ENCODE peak calls at places on chromosomes 5 and 9, in six cellular contexts. L, F, N, H, X and O are unnamed samples.

GRCh38 chr9:83526901-83527300 is 11.3 kb downstream of the FRMD3 start:
- DNase-seq in L (no peak), F (no peak), N (no peak), H (no peak), X (no peak), O (no peak)

GRCh38 chr9:136339173-136339957 is 12.0 kb downstream of the GPSM1 start:
- DNase-seq in L (peak; percentile 45), F (peak; percentile 67), N (no peak), H (no peak), X (peak; percentile 79), O (no peak)

GRCh38 chr5:135555530-135555929 is 19.8 kb upstream of the NEUROG1 start:
- DNase-seq in L (no peak), F (no peak), N (no peak), H (no peak), X (no peak), O (no peak)

GRCh38 chr9:36007309-36007708 is 29.4 kb upstream of the RECK start:
- DNase-seq in L (no peak), F (no peak), N (no peak), H (no peak), X (no peak), O (no peak)

GRCh38 chr5:27815061-27815460 is 776.7 kb upstream of the CDH9 start:
- DNase-seq in L (no peak), F (no peak), N (no peak), H (no peak), X (no peak), O (no peak)

GRCh38 chr9:126128494-126129142 is 198.0 kb upstream of the MVB12B start:
- DNase-seq in L (no peak), F (no peak), N (no peak), H (no peak), X (no peak), O (no peak)

GRCh38 chr5:15209053-15209762 is 290.8 kb upstream of the FBXL7 start:
- DNase-seq in L (no peak), F (no peak), N (no peak), H (no peak), X (no peak), O (no peak)

GRCh38 chr9:91047993-91048607 is 246.5 kb downstream of the SYK start:
- DNase-seq in L (peak; percentile 76), F (no peak), N (no peak), H (no peak), X (no peak), O (no peak)

GRCh38 chr5:95771109-95771708 is 40.1 kb downstream of the RHOBTB3 start:
- DNase-seq in L (no peak), F (peak; percentile 75), N (no peak), H (no peak), X (no peak), O (no peak)

GRCh38 chr5:66769839-66770617 is 173.8 kb downstream of the MAST4 start:
- DNase-seq in L (no peak), F (peak; percentile 8), N (no peak), H (no peak), X (no peak), O (peak; percentile 27)

GRCh38 chr5:129619782-129620181 is 128.1 kb upstream of the MINAR2 start:
- DNase-seq in L (no peak), F (no peak), N (no peak), H (no peak), X (no peak), O (no peak)

GRCh38 chr9:90489066-90489465 is 153.6 kb downstream of the DIRAS2 start:
- DNase-seq in L (no peak), F (no peak), N (no peak), H (no peak), X (no peak), O (no peak)

GRCh38 chr5:178998441-178998840 is 3.3 kb upstream of the GRM6 start:
- DNase-seq in L (no peak), F (no peak), N (no peak), H (no peak), X (no peak), O (no peak)

GRCh38 chr5:79173626-79174025 is 62.0 kb downstream of the BHMT start:
- DNase-seq in L (no peak), F (no peak), N (no peak), H (no peak), X (no peak), O (no peak)

GRCh38 chr5:41869150-41869738 is 981 bp downstream of the OXCT1 start:
- DNase-seq in L (no peak), F (peak; percentile 79), N (peak; percentile 83), H (peak; percentile 90), X (peak; percentile 83), O (peak; percentile 68)

GRCh38 chr5:34656700-34657549 is 797 bp downstream of the RAI14 start:
- DNase-seq in L (peak; percentile 9), F (peak; percentile 22), N (no peak), H (no peak), X (peak; percentile 17), O (no peak)

GRCh38 chr9:129341991-129342348 is 163.9 kb upstream of the IER5L start:
- DNase-seq in L (no peak), F (no peak), N (no peak), H (no peak), X (no peak), O (no peak)

GRCh38 chr9:129342591-129342990 is 164.5 kb upstream of the IER5L start:
- DNase-seq in L (no peak), F (no peak), N (no peak), H (no peak), X (no peak), O (no peak)

GRCh38 chr9:129340427-129341196 is 162.6 kb upstream of the IER5L start:
- DNase-seq in L (no peak), F (no peak), N (no peak), H (no peak), X (no peak), O (no peak)

GRCh38 chr9:129339539-129340157 is 161.6 kb upstream of the IER5L start:
- DNase-seq in L (no peak), F (no peak), N (no peak), H (no peak), X (no peak), O (no peak)

GRCh38 chr9:129341197-129341990 is 163.3 kb upstream of the IER5L start:
- DNase-seq in L (no peak), F (no peak), N (no peak), H (no peak), X (no peak), O (no peak)
- H3K27ac ChIP-seq in L (no peak overlapping the region), F (no peak overlapping the region), N (no peak overlapping the region), H (no peak overlapping the region), X (no peak overlapping the region), O (peak overlapping the region; percentile 62)

GRCh38 chr5:172452398-172453205 is 1.7 kb downstream of the SH3PXD2B start:
- DNase-seq in L (peak; percentile 93), F (no peak), N (no peak), H (peak; percentile 79), X (no peak), O (no peak)

GRCh38 chr5:172448999-172449398 is 5.3 kb downstream of the SH3PXD2B start:
- DNase-seq in L (no peak), F (no peak), N (no peak), H (peak; percentile 61), X (no peak), O (no peak)

GRCh38 chr5:172451771-172452197 is 2.5 kb downstream of the SH3PXD2B start:
- DNase-seq in L (peak; percentile 72), F (peak; percentile 51), N (no peak), H (peak; percentile 85), X (no peak), O (peak; percentile 59)

GRCh38 chr5:172450453-172450852 is 3.9 kb downstream of the SH3PXD2B start:
- DNase-seq in L (no peak), F (no peak), N (no peak), H (peak; percentile 35), X (no peak), O (peak; percentile 21)

DNA sequence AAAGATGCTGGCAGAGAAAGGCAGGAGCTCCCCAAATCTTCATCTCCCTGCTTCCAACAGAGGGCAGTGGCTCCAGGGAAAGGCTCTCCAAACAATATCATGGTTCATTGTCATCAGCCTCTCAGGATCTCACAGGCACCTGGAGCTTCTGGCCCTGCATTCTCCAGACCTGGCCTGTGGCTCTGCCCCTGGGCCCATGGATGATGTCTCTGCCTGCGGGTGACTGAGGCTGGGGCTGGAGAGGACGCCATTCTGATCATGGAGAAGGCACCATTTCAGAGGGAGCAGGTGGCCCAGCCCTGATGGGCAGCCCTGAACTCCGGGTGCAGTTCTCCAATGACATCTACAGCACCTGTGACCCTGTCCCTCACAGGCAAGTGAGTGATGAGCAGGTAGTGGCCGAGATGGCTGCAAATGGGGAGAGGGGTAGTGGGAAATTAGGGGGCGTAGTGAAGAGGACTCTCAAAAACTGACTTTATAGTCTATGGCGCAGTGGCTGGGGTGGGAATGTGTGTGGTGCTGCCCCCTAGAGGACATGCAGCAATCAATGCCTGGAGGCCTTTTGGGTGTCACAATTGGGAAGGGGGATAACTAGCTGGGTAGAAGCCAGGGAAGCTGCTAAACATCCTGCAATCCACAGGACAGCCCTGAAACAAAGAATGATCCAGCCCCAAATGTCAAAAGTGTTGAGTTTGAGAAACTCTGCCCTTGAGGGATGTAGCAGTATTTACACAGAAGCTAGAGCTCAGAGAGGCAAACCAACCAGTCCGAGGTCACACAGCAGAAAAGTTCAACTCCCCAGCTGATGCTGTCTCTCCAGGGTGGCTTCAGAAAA is 3.2 kb downstream of the SH3PXD2B start:
- DNase-seq in L (peak; percentile 44), F (no peak), N (no peak), H (peak; percentile 70), X (no peak), O (no peak)
- H3K27ac ChIP-seq in L (peak overlapping the region; percentile 21), F (no peak overlapping the region), N (no peak overlapping the region), H (peak overlapping the region; percentile 86), X (peak overlapping the region; percentile 85), O (peak overlapping the region; percentile 50)

GRCh38 chr5:174998131-174998730 is 273.8 kb downstream of the MSX2 start:
- DNase-seq in L (no peak), F (no peak), N (no peak), H (no peak), X (no peak), O (no peak)

GRCh38 chr5:175001311-175001710 is 276.9 kb downstream of the MSX2 start:
- DNase-seq in L (no peak), F (no peak), N (no peak), H (no peak), X (no peak), O (no peak)

GRCh38 chr5:175002128-175002527 is 277.7 kb downstream of the MSX2 start:
- DNase-seq in L (no peak), F (no peak), N (no peak), H (no peak), X (no peak), O (no peak)

GRCh38 chr5:174999581-174999980 is 275.2 kb downstream of the MSX2 start:
- DNase-seq in L (no peak), F (peak; percentile 51), N (no peak), H (no peak), X (no peak), O (no peak)

GRCh38 chr5:175003531-175003930 is 279.1 kb downstream of the MSX2 start:
- DNase-seq in L (no peak), F (no peak), N (no peak), H (no peak), X (no peak), O (no peak)
- H3K27ac ChIP-seq in L (no peak overlapping the region), F (no peak overlapping the region), N (no peak overlapping the region), H (no peak overlapping the region), X (no peak overlapping the region), O (no peak overlapping the region)

DNA sequence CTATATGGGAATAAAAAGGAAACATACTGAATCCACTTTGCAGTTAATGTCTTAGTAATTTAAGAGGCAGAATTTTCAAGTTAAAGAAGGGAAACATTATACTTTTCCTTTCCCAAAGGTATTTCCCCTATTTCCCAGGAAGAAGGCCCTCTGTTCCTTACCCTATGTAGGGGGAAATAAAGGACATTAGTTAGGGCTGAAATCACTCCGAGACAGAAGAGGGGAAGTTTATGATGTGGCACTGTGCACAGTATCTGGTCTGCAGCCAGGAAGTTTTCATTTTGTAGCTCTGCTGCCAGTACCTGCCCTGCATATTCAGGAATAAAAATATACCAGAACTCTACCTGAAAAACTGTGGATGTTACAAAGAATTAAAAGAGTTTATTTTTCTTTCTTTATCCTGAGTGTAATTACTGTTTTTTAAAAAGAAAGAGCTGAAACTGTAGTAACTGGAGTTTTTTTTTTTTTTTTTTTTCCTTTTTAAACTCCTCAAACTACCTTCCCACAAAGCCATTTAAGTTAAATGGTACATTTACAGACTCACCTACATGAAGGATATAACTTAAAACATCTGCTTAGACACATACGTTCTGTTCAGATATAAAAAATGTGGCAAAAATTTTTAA is 7.3 kb downstream of the MEF2C start:
- DNase-seq in L (no peak), F (peak; percentile 30), N (no peak), H (no peak), X (no peak), O (no peak)
- H3K27ac ChIP-seq in L (no peak overlapping the region), F (peak overlapping the region; percentile 5), N (no peak overlapping the region), H (peak overlapping the region; percentile 97), X (peak overlapping the region; percentile 20), O (peak overlapping the region; percentile 78)